ENCODE peak calls at places on chromosomes 4 and X, in eight cellular contexts. F is AG09309; O is SK-N-SH; V is CD8-positive, alpha-beta T cell; K is retinal pigment epithelial cell; I is right atrium auricular region; M is pancreas; J is MG63. W is an unnamed sample.

GRCh38 chr4:122992111-122992510 is 69.7 kb upstream of the NUDT6 start:
- DNase-seq in K (peak; percentile 52), V (no peak), J (peak; percentile 23), F (peak; percentile 8), I (no peak), O (no peak), M (no peak), W (no peak)

GRCh38 chr4:185254434-185254833 is 45.0 kb downstream of the SNX25 start:
- DNase-seq in I (no peak), M (no peak), O (no peak), V (no peak), F (no peak), K (no peak), J (no peak), W (peak; percentile 49)

GRCh38 chrX:93420090-93420489 is 253.3 kb downstream of the NAP1L3 start:
- DNase-seq in V (no peak), O (no peak), I (no peak), J (no peak), K (no peak), M (no peak), F (no peak), W (no peak)

GRCh38 chr4:84750260-84750955 is 167.5 kb downstream of the CDS1 start:
- DNase-seq in K (peak; percentile 7), J (peak; percentile 3), V (no peak), F (peak; percentile 23), M (no peak), O (peak; percentile 53), I (no peak), W (peak; percentile 7)

GRCh38 chr4:122577808-122578781 is 42.8 kb downstream of the IL21 start:
- DNase-seq in K (no peak), V (peak; percentile 34), M (no peak), I (no peak), O (peak; percentile 50), F (no peak), J (peak; percentile 31), W (no peak)

GRCh38 chrX:119885554-119886428 is 9.9 kb upstream of the AKAP14 start:
- DNase-seq in O (no peak), V (no peak), K (no peak), J (peak; percentile 11), I (no peak), F (no peak), M (no peak), W (no peak)

GRCh38 chr4:94978904-94979303 is 221.1 kb downstream of the BMPR1B start:
- DNase-seq in O (no peak), J (no peak), F (no peak), V (no peak), I (no peak), M (no peak), K (peak; percentile 20), W (peak; percentile 60)

GRCh38 chrX:38151426-38151825 is 69.2 kb downstream of the SRPX start:
- DNase-seq in J (no peak), I (no peak), F (peak; percentile 13), V (no peak), K (no peak), M (no peak), O (no peak), W (peak; percentile 38)

GRCh38 chr4:122898370-122899150 is 23.8 kb downstream of the NUDT6 start:
- DNase-seq in I (no peak), J (peak; percentile 67), V (no peak), K (peak; percentile 92), F (peak; percentile 77), O (no peak), M (no peak), W (peak; percentile 74)

GRCh38 chrX:29662101-29662500 is 553.3 kb upstream of the MAGEB2 start:
- DNase-seq in F (no peak), V (no peak), I (no peak), O (no peak), J (peak; percentile 46), K (no peak), M (no peak), W (peak; percentile 13)

GRCh38 chrX:20399728-20400414 is 133.2 kb upstream of the RPS6KA3 start:
- DNase-seq in I (no peak), F (no peak), V (no peak), M (no peak), J (no peak), O (no peak), K (no peak), W (no peak)

GRCh38 chr4:106868381-106869035 is 167.6 kb downstream of the DKK2 start:
- DNase-seq in F (no peak), J (no peak), O (no peak), K (peak; percentile 29), V (no peak), I (no peak), M (no peak), W (peak; percentile 60)

GRCh38 chrX:116173006-116173405 is 2.5 kb downstream of the AGTR2 start:
- DNase-seq in J (no peak), O (no peak), M (no peak), F (no peak), K (no peak), I (no peak), V (no peak), W (no peak)

GRCh38 chr4:108018038-108018883 is 28.6 kb downstream of the HADH start:
- DNase-seq in V (peak; percentile 76), O (peak; percentile 72), J (peak; percentile 32), F (peak; percentile 56), M (peak; percentile 87), K (no peak), I (peak; percentile 90), W (peak; percentile 31)

GRCh38 chr4:1767770-1768366 is 25.2 kb upstream of the FGFR3 start:
- DNase-seq in I (no peak), K (no peak), J (peak; percentile 53), M (no peak), F (no peak), V (no peak), O (peak; percentile 95), W (no peak)

GRCh38 chr4:38231626-38232025 is 271.4 kb downstream of the PTTG2 start:
- DNase-seq in M (no peak), J (no peak), O (no peak), I (no peak), V (no peak), F (no peak), K (no peak), W (no peak)

GRCh38 chr4:1024882-1025552 is 13.6 kb downstream of the FGFRL1 start:
- DNase-seq in F (no peak), K (no peak), I (no peak), V (no peak), J (no peak), M (no peak), O (no peak), W (no peak)

GRCh38 chr4:26613242-26613641 is 29.4 kb downstream of the TBC1D19 start:
- DNase-seq in K (no peak), V (no peak), I (no peak), O (no peak), F (no peak), J (no peak), M (no peak), W (no peak)

GRCh38 chr4:56656346-56656643 is 24.8 kb downstream of the HOPX start:
- DNase-seq in J (no peak), M (peak; percentile 55), O (peak; percentile 63), I (no peak), K (no peak), F (no peak), V (peak; percentile 39), W (no peak)

GRCh38 chrX:142711801-142712200 is 313.9 kb upstream of the SPANXN4 start:
- DNase-seq in M (no peak), I (no peak), O (no peak), F (no peak), V (no peak), K (no peak), J (no peak), W (no peak)

GRCh38 chr4:147578611-147579010 is 38.6 kb upstream of the TMEM184C start:
- DNase-seq in V (no peak), K (no peak), I (no peak), M (no peak), O (no peak), F (no peak), J (no peak), W (no peak)

GRCh38 chr4:10080874-10081606 is 35.6 kb downstream of the WDR1 start:
- DNase-seq in J (no peak), O (peak; percentile 30), V (no peak), M (peak; percentile 35), I (no peak), F (no peak), K (no peak), W (no peak)

GRCh38 chr4:16667464-16667863 is 231.0 kb downstream of the LDB2 start:
- DNase-seq in O (no peak), I (no peak), J (peak; percentile 10), F (peak; percentile 75), K (no peak), M (no peak), V (no peak), W (peak; percentile 67)
- H3K4me3 ChIP-seq in O (no peak overlapping the region), I (no peak overlapping the region), J (no peak overlapping the region), F (no peak overlapping the region), K (no peak overlapping the region), M (no peak overlapping the region), V (no peak overlapping the region), W (no peak overlapping the region)

GRCh38 chr4:59195867-59196266 is 2004.3 kb upstream of the ADGRL3 start:
- DNase-seq in K (no peak), I (no peak), O (peak; percentile 3), V (no peak), J (no peak), F (no peak), M (no peak), W (no peak)

DNA sequence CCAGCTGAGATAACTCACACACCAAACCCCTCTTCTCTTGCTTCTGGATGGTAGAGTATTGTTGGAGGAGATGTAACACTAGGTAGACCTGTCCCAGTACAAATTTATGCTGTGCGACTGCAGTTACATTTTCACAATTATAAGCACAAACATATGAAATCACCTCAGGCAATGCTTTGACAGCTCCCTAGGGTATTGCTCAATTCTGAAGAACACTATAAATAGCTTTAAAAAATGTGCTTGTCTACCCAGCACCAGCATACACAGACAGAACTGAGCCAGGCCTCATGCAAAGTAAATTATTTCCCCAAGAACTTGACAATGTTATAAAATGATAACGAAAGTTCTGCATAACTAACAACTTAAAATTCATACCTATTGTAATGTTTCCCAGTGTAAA is 1999.1 kb upstream of the ADGRL3 start:
- DNase-seq in F (no peak), K (no peak), O (no peak), M (no peak), V (no peak), I (no peak), J (no peak), W (no peak)
- H3K4me3 ChIP-seq in F (no peak overlapping the region), K (no peak overlapping the region), O (no peak overlapping the region), M (no peak overlapping the region), V (no peak overlapping the region), I (no peak overlapping the region), J (no peak overlapping the region), W (no peak overlapping the region)

DNA sequence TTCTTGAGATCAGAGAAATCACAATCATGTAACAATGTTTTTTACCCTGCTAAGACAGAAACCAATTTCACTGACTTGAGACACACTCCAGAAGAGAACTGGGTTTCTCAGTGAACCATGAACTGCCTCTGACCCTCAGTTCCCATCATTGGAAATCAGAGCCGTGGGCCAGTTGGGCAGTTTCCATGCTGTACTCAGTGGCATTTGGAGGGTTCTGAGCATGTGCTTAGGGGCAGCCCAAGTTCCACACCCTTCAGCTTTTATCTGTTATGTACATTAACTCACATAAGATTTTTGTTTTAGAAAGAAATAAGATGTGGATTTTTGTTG is 77.9 kb downstream of the BTC start:
- DNase-seq in V (no peak), F (no peak), J (no peak), O (no peak), I (no peak), K (no peak), M (no peak), W (no peak)
- H3K4me3 ChIP-seq in V (no peak overlapping the region), F (no peak overlapping the region), J (no peak overlapping the region), O (no peak overlapping the region), I (no peak overlapping the region), K (no peak overlapping the region), M (no peak overlapping the region), W (no peak overlapping the region)

GRCh38 chrX:49185062-49185394 is 1.1 kb downstream of the PRICKLE3 start:
- DNase-seq in F (no peak), J (no peak), M (no peak), K (no peak), V (no peak), O (no peak), I (no peak), W (no peak)
- H3K4me3 ChIP-seq in F (peak overlapping the region; percentile 63), J (peak overlapping the region; percentile 59), M (no peak overlapping the region), K (peak overlapping the region; percentile 36), V (peak overlapping the region; percentile 19), O (no peak overlapping the region), I (peak overlapping the region; percentile 54), W (peak overlapping the region; percentile 67)

W was measured in skeletal muscle cell.